ENCODE peak calls at places on chromosomes 12 and 14, in nine cellular contexts. One of them, this sample, is unnamed.

GRCh38 chr12:7444076-7444475 is at the start of gene CD163L1:
- DNase-seq in cardiac fibroblast: no peak
- DNase-seq in activated naive CD4-positive, alpha-beta T cell treated with anti-CD3 and anti-CD28 coated beads, Interleukin-2, amount 50 U/mL, for 16 hours: no peak
- DNase-seq in posterior cingulate gyrus: no peak
- DNase-seq in T-helper 1 cell: no peak
- DNase-seq in stimulated activated naive CD8-positive, alpha-beta T cell treated with anti-CD3 and anti-CD28 coated beads, Interleukin-15, Interleukin-2, amounts not matched to agents 100 U/mL and 50 U/mL, for 24 hours: no peak
- DNase-seq in left colon: no peak
- DNase-seq in tibial artery: no peak
- DNase-seq in stimulated activated effector memory CD8-positive, alpha-beta T cell treated with anti-CD3 and anti-CD28 coated beads, Interleukin-12 subunit alpha, Interleukin-12 subunit beta, amount 100 ng/mL, for 72 hours: no peak
- DNase-seq in this sample: no peak

GRCh38 chr12:105741786-105742566 is 396.8 kb downstream of the NUAK1 start:
- DNase-seq in T-helper 1 cell: no peak
- DNase-seq in cardiac fibroblast: peak; percentile 97
- DNase-seq in left colon: no peak
- DNase-seq in tibial artery: peak; percentile 70
- DNase-seq in stimulated activated naive CD8-positive, alpha-beta T cell treated with anti-CD3 and anti-CD28 coated beads, Interleukin-15, Interleukin-2, amounts not matched to agents 100 U/mL and 50 U/mL, for 24 hours: no peak
- DNase-seq in activated naive CD4-positive, alpha-beta T cell treated with anti-CD3 and anti-CD28 coated beads, Interleukin-2, amount 50 U/mL, for 16 hours: no peak
- DNase-seq in posterior cingulate gyrus: no peak
- DNase-seq in stimulated activated effector memory CD8-positive, alpha-beta T cell treated with anti-CD3 and anti-CD28 coated beads, Interleukin-12 subunit alpha, Interleukin-12 subunit beta, amount 100 ng/mL, for 72 hours: no peak
- DNase-seq in this sample: no peak

GRCh38 chr14:85618978-85619377 is 89.0 kb downstream of the FLRT2 start:
- DNase-seq in posterior cingulate gyrus: no peak
- DNase-seq in stimulated activated naive CD8-positive, alpha-beta T cell treated with anti-CD3 and anti-CD28 coated beads, Interleukin-15, Interleukin-2, amounts not matched to agents 100 U/mL and 50 U/mL, for 24 hours: no peak
- DNase-seq in activated naive CD4-positive, alpha-beta T cell treated with anti-CD3 and anti-CD28 coated beads, Interleukin-2, amount 50 U/mL, for 16 hours: no peak
- DNase-seq in left colon: no peak
- DNase-seq in T-helper 1 cell: no peak
- DNase-seq in cardiac fibroblast: no peak
- DNase-seq in tibial artery: no peak
- DNase-seq in stimulated activated effector memory CD8-positive, alpha-beta T cell treated with anti-CD3 and anti-CD28 coated beads, Interleukin-12 subunit alpha, Interleukin-12 subunit beta, amount 100 ng/mL, for 72 hours: no peak
- DNase-seq in this sample: no peak

GRCh38 chr12:54988402-54989054 is 4.0 kb upstream of the TESPA1 start:
- DNase-seq in T-helper 1 cell: no peak
- DNase-seq in tibial artery: no peak
- DNase-seq in cardiac fibroblast: peak; percentile 52
- DNase-seq in left colon: peak; percentile 67
- DNase-seq in activated naive CD4-positive, alpha-beta T cell treated with anti-CD3 and anti-CD28 coated beads, Interleukin-2, amount 50 U/mL, for 16 hours: no peak
- DNase-seq in stimulated activated naive CD8-positive, alpha-beta T cell treated with anti-CD3 and anti-CD28 coated beads, Interleukin-15, Interleukin-2, amounts not matched to agents 100 U/mL and 50 U/mL, for 24 hours: no peak
- DNase-seq in stimulated activated effector memory CD8-positive, alpha-beta T cell treated with anti-CD3 and anti-CD28 coated beads, Interleukin-12 subunit alpha, Interleukin-12 subunit beta, amount 100 ng/mL, for 72 hours: no peak
- DNase-seq in posterior cingulate gyrus: peak; percentile 94
- DNase-seq in this sample: peak; percentile 15

GRCh38 chr12:53230971-53231858 is 794 bp downstream of the RARG start:
- DNase-seq in activated naive CD4-positive, alpha-beta T cell treated with anti-CD3 and anti-CD28 coated beads, Interleukin-2, amount 50 U/mL, for 16 hours: no peak
- DNase-seq in posterior cingulate gyrus: no peak
- DNase-seq in stimulated activated naive CD8-positive, alpha-beta T cell treated with anti-CD3 and anti-CD28 coated beads, Interleukin-15, Interleukin-2, amounts not matched to agents 100 U/mL and 50 U/mL, for 24 hours: no peak
- DNase-seq in cardiac fibroblast: no peak
- DNase-seq in left colon: no peak
- DNase-seq in T-helper 1 cell: no peak
- DNase-seq in stimulated activated effector memory CD8-positive, alpha-beta T cell treated with anti-CD3 and anti-CD28 coated beads, Interleukin-12 subunit alpha, Interleukin-12 subunit beta, amount 100 ng/mL, for 72 hours: no peak
- DNase-seq in tibial artery: no peak
- DNase-seq in this sample: no peak

GRCh38 chr12:71763682-71764379 is 9.2 kb downstream of the RAB21 start:
- DNase-seq in stimulated activated effector memory CD8-positive, alpha-beta T cell treated with anti-CD3 and anti-CD28 coated beads, Interleukin-12 subunit alpha, Interleukin-12 subunit beta, amount 100 ng/mL, for 72 hours: no peak
- DNase-seq in cardiac fibroblast: peak; percentile 63
- DNase-seq in stimulated activated naive CD8-positive, alpha-beta T cell treated with anti-CD3 and anti-CD28 coated beads, Interleukin-15, Interleukin-2, amounts not matched to agents 100 U/mL and 50 U/mL, for 24 hours: no peak
- DNase-seq in posterior cingulate gyrus: no peak
- DNase-seq in activated naive CD4-positive, alpha-beta T cell treated with anti-CD3 and anti-CD28 coated beads, Interleukin-2, amount 50 U/mL, for 16 hours: no peak
- DNase-seq in tibial artery: no peak
- DNase-seq in left colon: no peak
- DNase-seq in T-helper 1 cell: no peak
- DNase-seq in this sample: no peak

GRCh38 chr14:20583908-20584307 is 3.9 kb downstream of the RNASE11 start:
- DNase-seq in stimulated activated naive CD8-positive, alpha-beta T cell treated with anti-CD3 and anti-CD28 coated beads, Interleukin-15, Interleukin-2, amounts not matched to agents 100 U/mL and 50 U/mL, for 24 hours: no peak
- DNase-seq in tibial artery: no peak
- DNase-seq in cardiac fibroblast: no peak
- DNase-seq in stimulated activated effector memory CD8-positive, alpha-beta T cell treated with anti-CD3 and anti-CD28 coated beads, Interleukin-12 subunit alpha, Interleukin-12 subunit beta, amount 100 ng/mL, for 72 hours: no peak
- DNase-seq in left colon: no peak
- DNase-seq in T-helper 1 cell: no peak
- DNase-seq in activated naive CD4-positive, alpha-beta T cell treated with anti-CD3 and anti-CD28 coated beads, Interleukin-2, amount 50 U/mL, for 16 hours: no peak
- DNase-seq in posterior cingulate gyrus: no peak
- DNase-seq in this sample: no peak

GRCh38 chr12:12376636-12377448 is 20.0 kb downstream of the BORCS5 start:
- DNase-seq in stimulated activated effector memory CD8-positive, alpha-beta T cell treated with anti-CD3 and anti-CD28 coated beads, Interleukin-12 subunit alpha, Interleukin-12 subunit beta, amount 100 ng/mL, for 72 hours: no peak
- DNase-seq in tibial artery: no peak
- DNase-seq in left colon: no peak
- DNase-seq in cardiac fibroblast: peak; percentile 88
- DNase-seq in posterior cingulate gyrus: no peak
- DNase-seq in activated naive CD4-positive, alpha-beta T cell treated with anti-CD3 and anti-CD28 coated beads, Interleukin-2, amount 50 U/mL, for 16 hours: no peak
- DNase-seq in stimulated activated naive CD8-positive, alpha-beta T cell treated with anti-CD3 and anti-CD28 coated beads, Interleukin-15, Interleukin-2, amounts not matched to agents 100 U/mL and 50 U/mL, for 24 hours: no peak
- DNase-seq in T-helper 1 cell: peak; percentile 24
- DNase-seq in this sample: peak; percentile 43

GRCh38 chr12:108689314-108690190 is 41.8 kb downstream of the CORO1C start:
- DNase-seq in T-helper 1 cell: no peak
- DNase-seq in cardiac fibroblast: peak; percentile 65
- DNase-seq in posterior cingulate gyrus: peak; percentile 60
- DNase-seq in tibial artery: peak; percentile 79
- DNase-seq in activated naive CD4-positive, alpha-beta T cell treated with anti-CD3 and anti-CD28 coated beads, Interleukin-2, amount 50 U/mL, for 16 hours: peak; percentile 59
- DNase-seq in stimulated activated effector memory CD8-positive, alpha-beta T cell treated with anti-CD3 and anti-CD28 coated beads, Interleukin-12 subunit alpha, Interleukin-12 subunit beta, amount 100 ng/mL, for 72 hours: no peak
- DNase-seq in stimulated activated naive CD8-positive, alpha-beta T cell treated with anti-CD3 and anti-CD28 coated beads, Interleukin-15, Interleukin-2, amounts not matched to agents 100 U/mL and 50 U/mL, for 24 hours: peak; percentile 42
- DNase-seq in left colon: no peak
- DNase-seq in this sample: peak; percentile 21

GRCh38 chr12:67747869-67748760 is 99.6 kb downstream of the DYRK2 start:
- DNase-seq in stimulated activated effector memory CD8-positive, alpha-beta T cell treated with anti-CD3 and anti-CD28 coated beads, Interleukin-12 subunit alpha, Interleukin-12 subunit beta, amount 100 ng/mL, for 72 hours: no peak
- DNase-seq in T-helper 1 cell: no peak
- DNase-seq in posterior cingulate gyrus: no peak
- DNase-seq in activated naive CD4-positive, alpha-beta T cell treated with anti-CD3 and anti-CD28 coated beads, Interleukin-2, amount 50 U/mL, for 16 hours: no peak
- DNase-seq in left colon: peak; percentile 44
- DNase-seq in cardiac fibroblast: peak; percentile 56
- DNase-seq in tibial artery: no peak
- DNase-seq in stimulated activated naive CD8-positive, alpha-beta T cell treated with anti-CD3 and anti-CD28 coated beads, Interleukin-15, Interleukin-2, amounts not matched to agents 100 U/mL and 50 U/mL, for 24 hours: no peak
- DNase-seq in this sample: no peak

GRCh38 chr12:67520611-67521010 is 127.9 kb upstream of the DYRK2 start:
- DNase-seq in stimulated activated naive CD8-positive, alpha-beta T cell treated with anti-CD3 and anti-CD28 coated beads, Interleukin-15, Interleukin-2, amounts not matched to agents 100 U/mL and 50 U/mL, for 24 hours: no peak
- DNase-seq in tibial artery: no peak
- DNase-seq in left colon: no peak
- DNase-seq in stimulated activated effector memory CD8-positive, alpha-beta T cell treated with anti-CD3 and anti-CD28 coated beads, Interleukin-12 subunit alpha, Interleukin-12 subunit beta, amount 100 ng/mL, for 72 hours: no peak
- DNase-seq in posterior cingulate gyrus: no peak
- DNase-seq in cardiac fibroblast: no peak
- DNase-seq in activated naive CD4-positive, alpha-beta T cell treated with anti-CD3 and anti-CD28 coated beads, Interleukin-2, amount 50 U/mL, for 16 hours: no peak
- DNase-seq in T-helper 1 cell: no peak
- DNase-seq in this sample: no peak

GRCh38 chr12:126873701-126874100 is 1393.3 kb upstream of the TMEM132C start:
- DNase-seq in cardiac fibroblast: no peak
- DNase-seq in T-helper 1 cell: no peak
- DNase-seq in tibial artery: no peak
- DNase-seq in posterior cingulate gyrus: no peak
- DNase-seq in stimulated activated naive CD8-positive, alpha-beta T cell treated with anti-CD3 and anti-CD28 coated beads, Interleukin-15, Interleukin-2, amounts not matched to agents 100 U/mL and 50 U/mL, for 24 hours: no peak
- DNase-seq in stimulated activated effector memory CD8-positive, alpha-beta T cell treated with anti-CD3 and anti-CD28 coated beads, Interleukin-12 subunit alpha, Interleukin-12 subunit beta, amount 100 ng/mL, for 72 hours: no peak
- DNase-seq in left colon: no peak
- DNase-seq in activated naive CD4-positive, alpha-beta T cell treated with anti-CD3 and anti-CD28 coated beads, Interleukin-2, amount 50 U/mL, for 16 hours: no peak
- DNase-seq in this sample: no peak

GRCh38 chr12:132523576-132524331 is 33.8 kb downstream of the FBRSL1 start:
- DNase-seq in cardiac fibroblast: peak; percentile 52
- DNase-seq in stimulated activated effector memory CD8-positive, alpha-beta T cell treated with anti-CD3 and anti-CD28 coated beads, Interleukin-12 subunit alpha, Interleukin-12 subunit beta, amount 100 ng/mL, for 72 hours: peak; percentile 68
- DNase-seq in stimulated activated naive CD8-positive, alpha-beta T cell treated with anti-CD3 and anti-CD28 coated beads, Interleukin-15, Interleukin-2, amounts not matched to agents 100 U/mL and 50 U/mL, for 24 hours: peak; percentile 83
- DNase-seq in T-helper 1 cell: peak; percentile 66
- DNase-seq in posterior cingulate gyrus: peak; percentile 87
- DNase-seq in activated naive CD4-positive, alpha-beta T cell treated with anti-CD3 and anti-CD28 coated beads, Interleukin-2, amount 50 U/mL, for 16 hours: peak; percentile 72
- DNase-seq in tibial artery: no peak
- DNase-seq in left colon: peak; percentile 85
- DNase-seq in this sample: peak; percentile 58

GRCh38 chr14:96297000-96297399 is 41.0 kb downstream of the BDKRB1 start:
- DNase-seq in tibial artery: no peak
- DNase-seq in T-helper 1 cell: no peak
- DNase-seq in left colon: no peak
- DNase-seq in cardiac fibroblast: peak; percentile 40
- DNase-seq in stimulated activated naive CD8-positive, alpha-beta T cell treated with anti-CD3 and anti-CD28 coated beads, Interleukin-15, Interleukin-2, amounts not matched to agents 100 U/mL and 50 U/mL, for 24 hours: no peak
- DNase-seq in activated naive CD4-positive, alpha-beta T cell treated with anti-CD3 and anti-CD28 coated beads, Interleukin-2, amount 50 U/mL, for 16 hours: no peak
- DNase-seq in stimulated activated effector memory CD8-positive, alpha-beta T cell treated with anti-CD3 and anti-CD28 coated beads, Interleukin-12 subunit alpha, Interleukin-12 subunit beta, amount 100 ng/mL, for 72 hours: no peak
- DNase-seq in posterior cingulate gyrus: no peak
- DNase-seq in this sample: no peak

GRCh38 chr14:36647827-36648753 is 13.6 kb upstream of the PAX9 start:
- DNase-seq in tibial artery: peak; percentile 67
- DNase-seq in T-helper 1 cell: no peak
- DNase-seq in stimulated activated naive CD8-positive, alpha-beta T cell treated with anti-CD3 and anti-CD28 coated beads, Interleukin-15, Interleukin-2, amounts not matched to agents 100 U/mL and 50 U/mL, for 24 hours: no peak
- DNase-seq in left colon: no peak
- DNase-seq in stimulated activated effector memory CD8-positive, alpha-beta T cell treated with anti-CD3 and anti-CD28 coated beads, Interleukin-12 subunit alpha, Interleukin-12 subunit beta, amount 100 ng/mL, for 72 hours: no peak
- DNase-seq in posterior cingulate gyrus: no peak
- DNase-seq in cardiac fibroblast: peak; percentile 56
- DNase-seq in activated naive CD4-positive, alpha-beta T cell treated with anti-CD3 and anti-CD28 coated beads, Interleukin-2, amount 50 U/mL, for 16 hours: no peak
- DNase-seq in this sample: peak; percentile 41

GRCh38 chr12:96237035-96237434 is 42.9 kb downstream of the ELK3 start:
- DNase-seq in stimulated activated naive CD8-positive, alpha-beta T cell treated with anti-CD3 and anti-CD28 coated beads, Interleukin-15, Interleukin-2, amounts not matched to agents 100 U/mL and 50 U/mL, for 24 hours: no peak
- DNase-seq in left colon: no peak
- DNase-seq in cardiac fibroblast: no peak
- DNase-seq in tibial artery: no peak
- DNase-seq in T-helper 1 cell: no peak
- DNase-seq in posterior cingulate gyrus: no peak
- DNase-seq in stimulated activated effector memory CD8-positive, alpha-beta T cell treated with anti-CD3 and anti-CD28 coated beads, Interleukin-12 subunit alpha, Interleukin-12 subunit beta, amount 100 ng/mL, for 72 hours: no peak
- DNase-seq in activated naive CD4-positive, alpha-beta T cell treated with anti-CD3 and anti-CD28 coated beads, Interleukin-2, amount 50 U/mL, for 16 hours: no peak
- DNase-seq in this sample: no peak